ENCODE peak calls at places on chromosomes 4 and X, in nine cellular contexts. O, M, H, E, J, W, S, Z and N are unnamed samples.

GRCh38 chrX:69762340-69762739 is 146.4 kb downstream of the EDA start:
- DNase-seq in H (no peak), J (no peak), E (no peak), O (no peak), W (no peak), S (no peak), Z (no peak), M (no peak), N (no peak)

GRCh38 chr4:73850261-73850970 is 2.7 kb upstream of the PF4V1 start:
- DNase-seq in O (no peak), Z (peak; percentile 17), H (no peak), E (no peak), S (no peak), W (no peak), M (no peak), J (no peak), N (no peak)

GRCh38 chr4:74733760-74734159 is 60.6 kb downstream of the BTC start:
- DNase-seq in S (no peak), H (no peak), J (no peak), W (no peak), E (no peak), Z (no peak), O (no peak), M (no peak), N (no peak)

GRCh38 chrX:112785323-112785722 is 55.3 kb downstream of the AMOT start:
- DNase-seq in O (no peak), W (no peak), J (peak; percentile 2), S (no peak), H (no peak), Z (no peak), E (no peak), M (no peak), N (no peak)

GRCh38 chr4:107997001-107997788 is 7.5 kb downstream of the HADH start:
- DNase-seq in M (no peak), W (peak; percentile 61), Z (peak; percentile 81), J (no peak), E (no peak), O (no peak), S (no peak), H (no peak), N (no peak)

GRCh38 chr4:3807311-3807710 is 41.1 kb downstream of the ADRA2C start:
- DNase-seq in E (no peak), W (no peak), O (no peak), H (no peak), S (no peak), Z (no peak), M (no peak), J (no peak), N (peak; percentile 11)

GRCh38 chrX:95382799-95383198 is 1301.8 kb upstream of the DIAPH2 start:
- DNase-seq in W (no peak), H (no peak), M (no peak), Z (no peak), J (no peak), O (no peak), E (no peak), S (no peak), N (no peak)

GRCh38 chr4:81353861-81354260 is 117.8 kb downstream of the RASGEF1B start:
- DNase-seq in H (no peak), W (no peak), E (no peak), S (no peak), O (no peak), J (no peak), M (no peak), Z (peak; percentile 84), N (no peak)

GRCh38 chr4:156559346-156559745 is 412.3 kb downstream of the PDGFC start:
- DNase-seq in J (no peak), O (no peak), E (no peak), Z (peak; percentile 22), H (no peak), W (no peak), S (no peak), M (no peak), N (no peak)

GRCh38 chr4:85956296-85956955 is 403.4 kb downstream of the MAPK10 start:
- DNase-seq in E (no peak), H (no peak), W (no peak), M (no peak), O (no peak), S (no peak), J (no peak), Z (no peak), N (no peak)

GRCh38 chr4:38751341-38752043 is 31.3 kb downstream of the TLR10 start:
- DNase-seq in W (no peak), Z (no peak), S (no peak), M (no peak), E (no peak), J (no peak), O (no peak), H (no peak), N (no peak)

GRCh38 chr4:151865744-151866143 is 104.9 kb upstream of the GATB start:
- DNase-seq in S (no peak), W (no peak), E (no peak), M (no peak), O (no peak), H (no peak), J (no peak), Z (no peak), N (no peak)

GRCh38 chr4:106671711-106672110 is 303.1 kb upstream of the GIMD1 start:
- DNase-seq in Z (no peak), E (no peak), O (no peak), S (no peak), M (no peak), W (no peak), H (no peak), J (no peak), N (no peak)

GRCh38 chr4:93828830-93829530 is 427 bp downstream of the ATOH1 start:
- DNase-seq in M (no peak), W (peak; percentile 22), E (no peak), O (no peak), S (no peak), H (no peak), Z (no peak), J (no peak), N (no peak)

GRCh38 chrX:8743126-8743732 is 11.3 kb upstream of the ANOS1 start:
- DNase-seq in M (no peak), S (peak; percentile 49), Z (peak; percentile 31), W (peak; percentile 63), J (peak; percentile 17), H (peak; percentile 46), E (no peak), O (no peak), N (peak; percentile 85)

GRCh38 chr4:35526456-35526855 is 717.9 kb downstream of the ARAP2 start:
- DNase-seq in J (no peak), M (no peak), E (no peak), O (no peak), H (no peak), Z (no peak), S (no peak), W (no peak), N (no peak)

GRCh38 chrX:27863813-27864212 is 56.0 kb downstream of the MAGEB10 start:
- DNase-seq in W (no peak), S (no peak), O (no peak), E (no peak), M (no peak), Z (no peak), H (no peak), J (no peak), N (peak; percentile 67)

GRCh38 chr4:77500801-77501200 is 104.8 kb upstream of the CXCL13 start:
- DNase-seq in H (no peak), W (no peak), M (no peak), E (no peak), S (no peak), Z (no peak), J (no peak), O (no peak), N (no peak)

DNA sequence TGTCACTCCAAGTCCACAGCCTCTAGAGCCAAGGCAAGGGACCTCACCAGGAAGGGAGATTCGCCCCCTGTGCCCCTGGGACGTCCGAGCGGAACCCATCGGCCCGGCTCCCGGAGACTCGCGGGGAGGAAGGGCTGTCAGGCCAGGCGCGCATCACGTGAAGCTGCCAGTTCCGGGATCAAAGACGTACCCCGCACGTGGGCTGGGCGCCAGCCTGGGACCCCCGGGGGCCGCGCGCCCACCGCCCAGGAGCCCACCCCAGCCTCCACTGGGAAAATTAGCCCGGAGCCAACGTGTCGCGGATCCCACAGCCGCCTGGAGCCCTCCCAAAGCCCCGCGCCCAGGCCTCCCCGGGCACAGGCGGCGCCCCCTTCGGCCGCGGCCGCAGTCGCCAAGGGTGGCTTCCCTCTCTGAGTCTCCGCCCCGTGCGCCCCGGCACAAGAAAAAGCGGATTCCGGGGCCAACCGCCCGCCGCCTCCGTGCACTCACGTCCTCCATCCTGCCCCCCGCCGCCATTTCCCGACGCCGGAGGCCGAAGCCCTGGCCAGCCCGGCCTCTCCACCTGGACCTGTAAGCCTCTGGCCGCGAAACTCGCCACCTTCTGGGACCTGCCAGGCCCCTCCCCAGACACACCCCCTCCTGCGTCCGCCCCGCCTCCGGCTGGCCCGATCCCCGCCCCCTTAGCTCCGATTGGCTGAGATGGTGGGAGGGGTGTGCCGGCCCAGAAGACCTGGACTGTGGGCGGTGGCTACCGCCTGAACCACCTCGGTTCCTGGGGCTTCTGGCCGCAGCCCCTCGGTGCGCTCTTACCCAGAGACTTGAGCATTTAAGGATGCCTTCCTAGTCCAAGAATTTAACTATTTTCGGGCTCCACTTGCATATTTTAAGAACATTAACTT is at the start of gene TMEM192:
- DNase-seq in S (peak; percentile 96), E (peak; percentile 83), H (peak; percentile 92), O (peak; percentile 96), M (peak; percentile 69), J (peak; percentile 85), W (peak; percentile 96), Z (peak; percentile 85), N (peak; percentile 99)
- TF ChIP-seq POLR2A in S (peak; percentile 42), E (no peak), H (peak; percentile 91), O (peak; percentile 5), M (peak; percentile 63), J (peak; percentile 80), W (peak; percentile 78), Z (no peak), N (no peak)

DNA sequence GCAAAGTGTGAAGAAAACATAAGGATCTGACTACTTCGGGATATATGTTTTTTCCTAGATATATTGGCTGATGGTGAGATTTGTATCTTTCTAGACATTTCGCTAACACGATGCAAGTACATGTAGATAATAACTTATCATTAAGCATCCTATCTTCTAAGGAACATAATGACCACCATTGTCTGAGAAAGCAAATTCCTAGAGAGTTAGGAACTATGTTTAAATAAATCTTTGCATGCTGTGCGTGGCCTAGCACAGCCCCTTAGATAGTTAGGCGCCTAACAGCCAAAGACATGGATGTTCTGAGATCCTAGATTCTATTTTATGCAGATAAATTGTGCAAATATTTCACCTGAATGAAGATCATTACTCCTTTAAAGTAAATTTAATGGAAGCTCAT is 3.0 kb downstream of the COL4A6 start:
- DNase-seq in O (no peak), H (no peak), J (no peak), Z (no peak), E (no peak), M (no peak), S (no peak), W (no peak), N (no peak)
- H3K4me3 ChIP-seq in O (no peak overlapping the region), H (no peak overlapping the region), J (no peak overlapping the region), Z (no peak overlapping the region), E (no peak overlapping the region), M (no peak overlapping the region), S (no peak overlapping the region), W (no peak overlapping the region), N (no peak overlapping the region)

GRCh38 chrX:144327515-144327914 is 443.6 kb downstream of the UBE2NL start:
- DNase-seq in Z (no peak), J (no peak), O (no peak), S (no peak), H (no peak), W (no peak), E (no peak), M (no peak), N (no peak)
- H3K27ac ChIP-seq in Z (no peak overlapping the region), J (no peak overlapping the region), O (no peak overlapping the region), S (no peak overlapping the region), H (no peak overlapping the region), W (no peak overlapping the region), E (no peak overlapping the region), M (no peak overlapping the region), N (no peak overlapping the region)

GRCh38 chr4:99563310-99564186 is at the start of gene TRMT10A:
- DNase-seq in M (peak; percentile 84), H (peak; percentile 96), W (peak; percentile 99), J (peak; percentile 96), Z (peak; percentile 98), O (peak; percentile 98), E (peak; percentile 96), S (peak; percentile 99), N (peak; percentile 99)
- TF ChIP-seq POLR2A in M (no peak), H (peak; percentile 61), W (peak; percentile 77), J (peak; percentile 87), Z (peak; percentile 83), O (no peak), E (no peak), S (peak; percentile 55), N (no peak)